ENCODE peak calls at places on chromosomes 13 and 19, in eight cellular contexts. Y is fibroblast of the aortic adventitia, O is kidney epithelial cell, V is endothelial cell, J is omental fat pad, Q is BE2C, Z is lower lobe of right lung, W is right lobe of liver. K is an unnamed sample.

GRCh38 chr13:66623129-66623528 is 607.0 kb downstream of the PCDH9 start:
- DNase-seq in V (no peak), O (no peak), Z (no peak), Q (no peak), J (no peak), Y (no peak), W (no peak), K (no peak)

GRCh38 chr13:94984974-94985373 is 272.6 kb upstream of the SOX21 start:
- DNase-seq in Q (no peak), Z (no peak), J (no peak), Y (no peak), W (no peak), O (no peak), V (no peak), K (no peak)

GRCh38 chr19:17553256-17553655 is 2.2 kb upstream of the COLGALT1 start:
- DNase-seq in O (no peak), J (no peak), Y (peak), W (no peak), V (peak), Q (peak), Z (no peak), K (peak)

GRCh38 chr13:78875792-78876580 is 217.0 kb upstream of the OBI1 start:
- DNase-seq in Q (no peak), V (no peak), Y (no peak), W (peak), Z (no peak), O (no peak), J (no peak), K (no peak)

GRCh38 chr13:93254775-93255174 is 28.2 kb downstream of the GPC6 start:
- DNase-seq in Z (no peak), Q (no peak), Y (no peak), W (no peak), V (no peak), J (no peak), O (peak), K (no peak)

GRCh38 chr19:34639491-34640085 is 37.4 kb downstream of the SCGB2B2 start:
- DNase-seq in W (peak), V (peak), J (no peak), Q (peak), Y (peak), O (peak), Z (no peak), K (peak)

GRCh38 chr19:22882797-22883196 is 50.7 kb downstream of the ZNF723 start:
- DNase-seq in Q (no peak), J (no peak), W (no peak), V (no peak), Z (no peak), O (no peak), Y (peak), K (peak)

GRCh38 chr19:17734146-17734545 is 14.9 kb downstream of the MAP1S start:
- DNase-seq in J (no peak), Y (no peak), Z (no peak), O (no peak), Q (no peak), V (no peak), W (no peak), K (no peak)

GRCh38 chr13:80379245-80379644 is 38.3 kb upstream of the SPRY2 start:
- DNase-seq in Q (no peak), O (peak), Y (peak), W (no peak), Z (no peak), V (no peak), J (no peak), K (peak)

GRCh38 chr19:2600914-2601870 is 101.3 kb downstream of the GNG7 start:
- DNase-seq in J (no peak), V (no peak), Q (no peak), W (no peak), Z (peak), O (no peak), Y (no peak), K (no peak)

GRCh38 chr13:20528451-20528850 is 2.8 kb upstream of the CRYL1 start:
- DNase-seq in Y (peak), Q (no peak), J (no peak), O (no peak), W (no peak), V (no peak), Z (no peak), K (no peak)

GRCh38 chr19:9673912-9674668 is 810 bp downstream of the ZNF562 start:
- DNase-seq in V (no peak), Z (no peak), Y (peak), J (no peak), O (no peak), Q (no peak), W (no peak), K (no peak)

GRCh38 chr13:60584976-60585375 is 188.0 kb downstream of the TDRD3 start:
- DNase-seq in W (no peak), Q (no peak), V (no peak), O (no peak), Y (peak), J (no peak), Z (no peak), K (peak)

GRCh38 chr13:79003989-79004550 is 345.1 kb upstream of the OBI1 start:
- DNase-seq in Y (no peak), V (no peak), Q (no peak), J (no peak), W (no peak), O (no peak), Z (no peak), K (no peak)

GRCh38 chr19:3250675-3251074 is 26.2 kb downstream of the CELF5 start:
- DNase-seq in O (no peak), J (no peak), W (no peak), Q (no peak), Z (no peak), V (no peak), Y (peak), K (no peak)

GRCh38 chr13:112034846-112035245 is 32.1 kb upstream of the SOX1 start:
- DNase-seq in W (no peak), O (no peak), J (no peak), V (no peak), Q (no peak), Z (no peak), Y (no peak), K (no peak)

GRCh38 chr13:113410472-113411201 is 42.7 kb downstream of the ADPRHL1 start:
- DNase-seq in Z (peak), O (peak), W (peak), Q (no peak), J (no peak), V (no peak), Y (peak), K (peak)

GRCh38 chr19:16361926-16362325 is 37.3 kb downstream of the KLF2 start:
- DNase-seq in Q (no peak), V (no peak), Z (no peak), W (no peak), J (no peak), Y (no peak), O (no peak), K (no peak)

GRCh38 chr13:60326273-60326672 is 70.7 kb upstream of the TDRD3 start:
- DNase-seq in Q (no peak), V (no peak), J (no peak), O (no peak), Y (no peak), W (no peak), Z (no peak), K (no peak)

DNA sequence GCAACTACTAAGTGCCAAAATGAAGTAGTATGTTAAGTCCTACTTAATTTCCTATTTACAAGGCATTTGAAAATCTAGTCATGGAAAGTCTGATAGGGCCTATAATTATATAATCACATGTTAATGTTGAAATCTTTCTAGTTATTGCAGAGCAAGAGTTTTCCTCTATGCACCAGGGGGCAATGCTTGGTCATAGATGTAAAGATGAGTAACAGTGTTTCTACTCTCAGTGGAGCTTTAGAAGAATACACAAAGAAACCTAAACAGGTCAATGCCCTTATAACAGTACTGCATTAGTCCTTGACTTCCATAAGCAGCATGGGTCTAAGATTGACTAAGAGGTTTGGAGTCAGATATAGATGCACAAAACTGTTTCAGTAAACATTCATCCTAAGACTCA is 218.7 kb downstream of the KCTD12 start:
- DNase-seq in Z (no peak), V (no peak), O (no peak), Q (peak), J (no peak), W (no peak), Y (peak), K (peak)
- TF ChIP-seq CTCF in Z (peak), V (no peak), O (no peak), Q (peak), J (no peak), W (peak), Y (peak), K (peak)

GRCh38 chr13:50377726-50378270 is 362.6 kb downstream of the KCNRG start:
- DNase-seq in W (no peak), O (no peak), Y (no peak), Q (no peak), J (no peak), V (no peak), Z (no peak), K (no peak)

GRCh38 chr13:50378513-50378970 is 363.3 kb downstream of the KCNRG start:
- DNase-seq in V (no peak), J (no peak), Q (no peak), W (no peak), Z (no peak), O (no peak), Y (no peak), K (no peak)

GRCh38 chr13:50375792-50376191 is 360.5 kb downstream of the KCNRG start:
- DNase-seq in O (no peak), W (no peak), V (no peak), Z (no peak), Y (peak), Q (no peak), J (no peak), K (peak)

GRCh38 chr13:50374517-50374916 is 359.3 kb downstream of the KCNRG start:
- DNase-seq in Y (no peak), O (no peak), Z (no peak), Q (no peak), W (no peak), V (no peak), J (no peak), K (no peak)

DNA sequence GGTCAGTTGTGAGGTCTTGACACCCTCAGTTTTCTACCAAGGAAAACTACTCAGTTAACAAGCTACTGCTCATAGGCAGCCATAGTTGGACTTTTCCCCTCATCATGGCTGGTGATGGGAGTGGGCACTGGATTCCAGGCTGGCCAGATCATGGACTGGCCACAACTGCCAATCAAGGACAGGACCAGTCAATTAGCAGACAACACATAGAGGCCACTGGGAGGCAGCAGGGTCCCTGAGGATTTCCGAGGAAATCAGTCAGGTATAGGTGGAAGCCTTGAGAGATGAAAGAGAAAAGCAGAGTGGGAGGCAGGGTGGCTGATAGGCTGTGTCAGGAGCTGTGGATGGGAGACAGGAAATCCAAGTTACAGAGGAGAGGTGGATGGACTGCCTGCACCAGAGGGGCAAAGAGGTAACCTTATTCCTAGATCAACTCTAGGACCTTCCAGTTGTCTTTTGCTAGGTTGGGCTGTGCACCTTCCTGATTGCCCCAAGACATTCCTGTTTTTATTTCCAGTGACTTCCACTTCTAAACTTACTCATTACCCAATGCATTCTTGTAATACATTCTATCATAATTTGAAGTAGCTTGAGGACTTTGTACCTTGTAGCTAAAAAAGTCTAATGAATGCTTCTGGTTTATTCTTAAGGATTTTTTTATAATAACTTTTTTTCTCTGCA is 361.8 kb downstream of the KCNRG start:
- DNase-seq in O (no peak), Z (no peak), V (no peak), Y (no peak), Q (no peak), J (no peak), W (no peak), K (no peak)
- TF ChIP-seq CTCF in O (no peak), Z (no peak), V (no peak), Y (no peak), Q (peak), J (no peak), W (peak), K (no peak)

DNA sequence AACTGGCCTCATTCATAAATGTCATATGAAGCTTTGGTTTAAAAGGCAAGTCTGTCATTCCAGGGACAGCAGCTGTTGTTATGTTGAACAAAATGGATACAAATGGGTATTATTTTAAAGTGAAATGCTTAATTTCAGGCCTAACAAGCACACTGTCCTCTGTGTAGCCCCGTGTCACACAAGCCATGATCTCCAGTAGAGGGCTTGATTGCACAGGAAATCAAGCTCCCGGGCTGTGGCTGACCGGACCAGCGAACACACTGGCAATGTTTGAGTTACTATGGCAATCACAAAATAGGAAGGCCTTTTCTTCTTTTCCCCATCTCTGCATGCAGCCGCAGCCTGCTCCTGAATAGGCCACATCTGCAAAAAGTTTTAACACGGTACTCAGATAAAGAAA is 64.0 kb upstream of the GSX1 start:
- DNase-seq in Y (no peak), Q (no peak), W (no peak), O (no peak), J (no peak), Z (no peak), V (peak), K (peak)
- TF ChIP-seq CTCF in Y (no peak), Q (peak), W (no peak), O (no peak), J (no peak), Z (no peak), V (no peak), K (no peak)

GRCh38 chr19:44066305-44066704 is 5.7 kb upstream of the ZNF284 start:
- DNase-seq in V (no peak), Y (no peak), O (no peak), J (no peak), Z (no peak), W (no peak), Q (no peak), K (no peak)
- TF ChIP-seq CTCF in V (no peak), Y (no peak), O (no peak), J (no peak), Z (no peak), W (no peak), Q (no peak), K (no peak)

GRCh38 chr19:18999016-18999758 is 34.1 kb downstream of the SUGP2 start:
- DNase-seq in O (no peak), Y (peak), W (peak), Z (no peak), J (no peak), V (no peak), Q (no peak), K (no peak)

GRCh38 chr19:18998276-18998675 is 35.0 kb downstream of the SUGP2 start:
- DNase-seq in J (no peak), W (no peak), V (no peak), Z (no peak), Y (no peak), O (no peak), Q (no peak), K (no peak)

GRCh38 chr19:18996796-18997394 is 36.4 kb downstream of the SUGP2 start:
- DNase-seq in O (no peak), Y (no peak), W (no peak), V (no peak), J (no peak), Q (no peak), Z (no peak), K (no peak)

GRCh38 chr19:18996351-18996750 is 37.0 kb downstream of the SUGP2 start:
- DNase-seq in Y (no peak), Q (no peak), W (no peak), J (no peak), Z (no peak), V (no peak), O (no peak), K (no peak)

DNA sequence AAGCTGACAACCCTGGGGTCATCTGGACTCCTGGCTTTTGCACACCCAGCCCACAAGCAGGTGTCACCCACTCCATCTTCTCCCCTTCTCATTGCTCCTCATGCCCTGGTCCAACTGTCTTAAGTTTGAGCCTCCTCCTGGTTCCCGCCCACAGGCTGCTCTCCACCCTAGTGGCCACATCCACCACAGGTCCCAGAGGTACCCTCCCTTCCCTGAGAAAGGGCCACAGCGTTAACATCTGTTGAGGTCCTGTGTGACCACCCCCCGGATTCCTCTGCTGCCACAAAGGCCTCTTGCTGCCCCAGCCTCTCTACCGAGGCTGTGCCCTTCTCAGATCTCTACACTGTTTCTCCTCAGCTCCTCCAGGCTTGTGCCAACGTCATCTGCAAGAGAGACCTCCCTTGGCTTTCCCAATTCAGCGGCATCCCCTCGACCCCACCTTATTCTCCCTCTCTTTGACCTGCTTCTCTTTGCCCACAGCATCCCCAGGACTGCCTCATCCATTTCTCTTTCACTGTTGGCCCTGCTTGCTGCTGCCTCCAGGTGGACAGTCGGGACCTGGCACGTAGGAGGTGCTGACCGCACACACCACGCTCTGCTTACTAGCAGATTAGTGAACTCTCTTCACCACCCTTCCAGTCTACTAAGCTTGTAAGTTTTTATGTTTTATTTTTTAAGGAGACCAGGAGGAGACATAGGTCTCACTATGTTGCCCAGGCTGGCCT is 33.3 kb downstream of the SUGP2 start:
- DNase-seq in Y (no peak), J (no peak), O (no peak), Q (no peak), Z (no peak), W (no peak), V (peak), K (no peak)
- TF ChIP-seq CTCF in Y (peak), J (no peak), O (peak), Q (peak), Z (no peak), W (peak), V (no peak), K (peak)

DNA sequence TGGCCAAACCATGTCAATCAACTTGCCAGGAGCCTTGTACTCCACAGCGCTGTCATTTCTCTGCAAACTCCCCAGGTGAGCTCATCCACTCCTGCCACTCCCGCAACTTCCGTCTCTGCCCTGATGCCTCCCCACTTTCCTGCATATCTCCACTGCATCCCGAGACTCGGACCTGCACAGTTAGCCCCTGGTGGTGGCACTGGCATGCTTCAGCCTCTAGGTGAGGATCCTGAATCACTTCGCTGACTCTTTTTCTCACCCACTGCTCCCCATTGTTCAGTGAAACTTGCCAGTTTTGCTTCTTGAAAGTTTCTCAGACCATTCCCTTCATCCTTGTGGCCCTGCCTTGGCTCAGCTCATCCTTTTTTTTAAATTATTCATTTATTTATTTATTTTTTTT is 3.4 kb upstream of the CTU1 start:
- DNase-seq in O (no peak), J (no peak), V (peak), Z (no peak), W (no peak), Y (no peak), Q (no peak), K (no peak)
- TF ChIP-seq CTCF in O (peak), J (no peak), V (peak), Z (no peak), W (no peak), Y (no peak), Q (peak), K (peak)

GRCh38 chr13:25679154-25679553 is 307.4 kb downstream of the ATP8A2 start:
- DNase-seq in W (no peak), V (no peak), Q (no peak), Y (no peak), Z (no peak), O (no peak), J (no peak), K (no peak)

GRCh38 chr13:25677956-25678355 is 306.2 kb downstream of the ATP8A2 start:
- DNase-seq in W (no peak), J (no peak), V (no peak), O (no peak), Q (no peak), Z (no peak), Y (no peak), K (no peak)

GRCh38 chr13:25675060-25675459 is 303.3 kb downstream of the ATP8A2 start:
- DNase-seq in Q (no peak), J (no peak), Z (no peak), W (no peak), V (no peak), O (no peak), Y (no peak), K (no peak)

GRCh38 chr13:25679936-25680335 is 308.2 kb downstream of the ATP8A2 start:
- DNase-seq in Q (no peak), V (no peak), J (no peak), Y (no peak), O (no peak), Z (no peak), W (no peak), K (no peak)

DNA sequence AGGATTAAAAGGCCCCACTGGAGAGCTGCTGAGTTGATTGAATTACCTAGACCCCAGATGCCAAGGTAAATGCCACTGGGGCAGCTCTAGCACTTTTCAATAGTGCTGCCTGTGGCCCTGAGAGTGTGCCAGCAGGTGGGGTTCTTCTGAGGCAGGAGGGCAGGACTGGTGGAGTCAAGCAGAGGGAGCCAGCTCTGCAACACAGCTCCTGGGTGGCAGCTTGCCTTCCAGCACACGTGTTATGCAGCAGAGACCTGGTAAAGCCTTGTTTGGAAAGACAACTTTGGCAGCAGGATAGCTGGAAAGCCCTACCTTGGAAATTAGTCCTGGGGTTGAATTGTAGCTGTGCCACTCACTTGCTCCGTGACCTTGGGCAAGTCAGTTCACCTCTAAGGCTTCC is 306.6 kb downstream of the ATP8A2 start:
- DNase-seq in J (no peak), Q (no peak), Y (no peak), W (no peak), V (no peak), O (no peak), Z (no peak), K (no peak)
- TF ChIP-seq CTCF in J (no peak), Q (no peak), Y (no peak), W (no peak), V (no peak), O (peak), Z (no peak), K (no peak)

GRCh38 chr19:41959056-41960053 is at the start of gene RABAC1:
- DNase-seq in J (peak), Q (peak), W (peak), Z (peak), V (peak), Y (peak), O (peak), K (peak)
- TF ChIP-seq CTCF in J (no peak), Q (peak), W (no peak), Z (peak), V (no peak), Y (peak), O (peak), K (peak)

GRCh38 chr13:22800726-22801401 is 379.9 kb upstream of the SGCG start:
- DNase-seq in O (no peak), J (no peak), Y (peak), Z (no peak), Q (no peak), W (no peak), V (no peak), K (peak)

GRCh38 chr13:22801402-22802003 is 379.3 kb upstream of the SGCG start:
- DNase-seq in O (no peak), Y (peak), W (no peak), Q (no peak), Z (no peak), V (no peak), J (no peak), K (no peak)
- TF ChIP-seq CTCF in O (peak), Y (no peak), W (no peak), Q (peak), Z (peak), V (peak), J (no peak), K (peak)

K was measured in HFFc6.